ENCODE peak calls at places on chromosome 12, in nine cellular contexts. N is fibroblast of villous mesenchyme; D is IMR-90; P is neural progenitor cell; O is esophagus muscularis mucosa; H is endodermal cell; Z is lower lobe of right lung; F is brain microvascular endothelial cell; E is CD8-positive, alpha-beta T cell. A is an unnamed sample.

GRCh38 chr12:107435072-107435471 is 250.5 kb upstream of the PWP1 start:
- DNase-seq in N (no peak), D (peak; percentile 18), P (peak; percentile 18), O (no peak), H (no peak), Z (no peak), F (no peak), E (no peak), A (no peak)

GRCh38 chr12:128690641-128691040 is 133.1 kb downstream of the SLC15A4 start:
- DNase-seq in N (no peak), D (no peak), P (no peak), O (no peak), H (no peak), Z (no peak), F (no peak), E (no peak), A (no peak)

GRCh38 chr12:105025890-105026289 is 39.8 kb downstream of the NOPCHAP1 start:
- DNase-seq in N (peak; percentile 25), D (peak; percentile 79), P (no peak), O (no peak), H (no peak), Z (no peak), F (peak; percentile 27), E (no peak), A (peak; percentile 45)

GRCh38 chr12:108302471-108303311 is 36.4 kb downstream of the CMKLR1 start:
- DNase-seq in N (peak; percentile 51), D (no peak), P (peak; percentile 38), O (peak; percentile 93), H (peak; percentile 92), Z (peak; percentile 75), F (no peak), E (no peak), A (no peak)

GRCh38 chr12:63132201-63132600 is 18.8 kb downstream of the AVPR1A start:
- DNase-seq in N (peak; percentile 41), D (no peak), P (no peak), O (no peak), H (no peak), Z (no peak), F (no peak), E (no peak), A (no peak)

GRCh38 chr12:58009355-58009754 is 68.0 kb downstream of the ATP23 start:
- DNase-seq in N (no peak), D (no peak), P (no peak), O (no peak), H (no peak), Z (no peak), F (no peak), E (no peak), A (no peak)

GRCh38 chr12:69840727-69841126 is 15.7 kb downstream of the MYRFL start:
- DNase-seq in N (no peak), D (no peak), P (no peak), O (no peak), H (no peak), Z (no peak), F (no peak), E (no peak), A (no peak)

GRCh38 chr12:41188841-41189394 is 798 bp downstream of the PDZRN4 start:
- DNase-seq in N (no peak), D (no peak), P (no peak), O (no peak), H (peak; percentile 81), Z (no peak), F (no peak), E (no peak), A (no peak)

GRCh38 chr12:30440826-30441602 is 254.7 kb downstream of the IPO8 start:
- DNase-seq in N (peak; percentile 43), D (peak; percentile 27), P (peak; percentile 57), O (peak; percentile 77), H (peak; percentile 84), Z (no peak), F (peak; percentile 51), E (no peak), A (no peak)

GRCh38 chr12:82968644-82969339 is 282.1 kb downstream of the TMTC2 start:
- DNase-seq in N (no peak), D (no peak), P (no peak), O (no peak), H (no peak), Z (no peak), F (no peak), E (no peak), A (no peak)

GRCh38 chr12:97575792-97576191 is 113.2 kb downstream of the RMST start:
- DNase-seq in N (peak; percentile 12), D (no peak), P (no peak), O (no peak), H (no peak), Z (no peak), F (no peak), E (no peak), A (no peak)

GRCh38 chr12:124392991-124393790 is 98.3 kb downstream of the RFLNA start:
- DNase-seq in N (peak; percentile 93), D (peak; percentile 58), P (peak; percentile 55), O (peak; percentile 96), H (peak; percentile 90), Z (peak; percentile 79), F (peak; percentile 35), E (no peak), A (no peak)

GRCh38 chr12:8890313-8891084 is 23.8 kb upstream of the PHC1 start:
- DNase-seq in N (peak; percentile 45), D (peak; percentile 22), P (peak; percentile 71), O (peak; percentile 92), H (peak; percentile 91), Z (peak; percentile 46), F (peak; percentile 31), E (peak; percentile 30), A (no peak)
- H3K4me3 ChIP-seq in N (peak overlapping the region; percentile 53), D (peak overlapping the region; percentile 63), P (peak overlapping the region; percentile 46), O (peak overlapping the region; percentile 57), H (peak overlapping the region; percentile 66), Z (peak overlapping the region; percentile 51), F (peak overlapping the region; percentile 51), E (peak overlapping the region; percentile 44), A (peak overlapping the region; percentile 51)

GRCh38 chr12:45232771-45233372 is 17.0 kb downstream of the ANO6 start:
- DNase-seq in N (peak; percentile 96), D (peak; percentile 98), P (no peak), O (no peak), H (peak; percentile 75), Z (no peak), F (peak; percentile 98), E (no peak), A (peak; percentile 92)
- H3K4me3 ChIP-seq in N (no peak overlapping the region), D (no peak overlapping the region), P (no peak overlapping the region), O (no peak overlapping the region), H (no peak overlapping the region), Z (no peak overlapping the region), F (no peak overlapping the region), E (no peak overlapping the region), A (no peak overlapping the region)

DNA sequence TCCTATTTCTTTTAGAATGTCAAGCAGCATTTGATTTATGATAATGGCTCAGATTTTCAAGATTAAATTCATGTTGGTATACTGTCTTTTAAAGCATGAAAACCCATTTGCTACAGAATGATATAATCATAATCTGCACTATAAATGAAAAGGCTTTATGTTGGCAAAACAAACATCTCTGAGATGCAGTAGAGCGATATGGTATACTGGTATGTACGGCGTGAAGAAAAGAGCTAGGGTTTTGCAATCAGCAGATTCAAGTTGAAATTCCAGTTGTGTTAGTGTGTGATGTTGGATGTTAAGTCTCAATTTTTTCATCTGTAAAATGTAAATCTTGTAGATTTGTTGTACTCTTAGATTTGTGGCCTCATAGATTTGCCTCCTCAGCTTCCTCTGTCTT is 53.2 kb upstream of the DYRK2 start:
- DNase-seq in N (no peak), D (no peak), P (no peak), O (no peak), H (no peak), Z (no peak), F (no peak), E (no peak), A (no peak)
- H3K4me3 ChIP-seq in N (no peak overlapping the region), D (no peak overlapping the region), P (no peak overlapping the region), O (no peak overlapping the region), H (no peak overlapping the region), Z (no peak overlapping the region), F (no peak overlapping the region), E (no peak overlapping the region), A (no peak overlapping the region)

DNA sequence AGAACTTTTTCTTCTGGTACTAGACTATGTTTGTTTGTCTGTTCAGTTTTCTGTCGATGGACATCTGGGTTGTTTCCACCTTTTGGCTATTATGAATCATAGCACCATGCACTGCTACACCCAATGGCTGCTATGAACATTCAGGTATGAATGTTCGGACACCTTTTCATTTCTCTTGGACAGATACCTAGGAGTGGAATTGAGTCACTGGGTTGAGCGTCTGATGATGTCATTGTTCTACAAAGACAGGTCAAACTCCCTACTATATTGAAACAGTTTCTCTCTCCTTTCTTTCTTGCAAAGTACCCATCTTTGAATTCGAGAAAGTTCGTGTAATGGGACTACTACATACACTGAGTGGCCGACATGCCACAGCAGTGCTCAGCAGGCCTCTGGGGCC is 44.7 kb downstream of the KCTD10 start:
- DNase-seq in N (no peak), D (no peak), P (no peak), O (no peak), H (no peak), Z (no peak), F (no peak), E (no peak), A (no peak)
- H3K4me3 ChIP-seq in N (no peak overlapping the region), D (no peak overlapping the region), P (no peak overlapping the region), O (no peak overlapping the region), H (no peak overlapping the region), Z (no peak overlapping the region), F (no peak overlapping the region), E (no peak overlapping the region), A (no peak overlapping the region)

GRCh38 chr12:47884501-47884900 is 20.3 kb downstream of the VDR start:
- DNase-seq in N (no peak), D (no peak), P (no peak), O (no peak), H (no peak), Z (no peak), F (no peak), E (no peak), A (no peak)
- H3K4me3 ChIP-seq in N (no peak overlapping the region), D (no peak overlapping the region), P (no peak overlapping the region), O (no peak overlapping the region), H (no peak overlapping the region), Z (no peak overlapping the region), F (no peak overlapping the region), E (no peak overlapping the region), A (no peak overlapping the region)

DNA sequence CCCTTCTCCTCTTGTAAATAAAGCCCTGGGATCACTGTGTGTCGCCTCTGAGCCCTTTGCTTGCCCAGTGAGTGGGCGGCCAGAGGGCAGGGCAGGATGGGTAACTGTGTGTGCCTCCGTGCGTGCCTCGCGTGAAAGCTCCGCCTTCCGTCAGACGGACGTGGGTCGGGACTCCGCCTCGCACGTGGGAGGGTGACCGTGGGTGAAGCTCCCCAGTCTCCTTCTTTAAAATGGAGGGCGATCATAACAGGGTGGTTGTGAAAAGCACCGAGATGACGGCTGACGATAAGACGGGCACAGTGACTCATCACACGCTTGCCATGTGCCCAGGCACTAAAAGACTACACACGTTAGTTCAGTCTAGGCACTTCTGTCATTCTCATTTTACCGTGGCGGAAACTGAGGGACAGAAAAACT is 9.2 kb downstream of the PHB2 start:
- DNase-seq in N (peak; percentile 78), D (no peak), P (no peak), O (no peak), H (peak; percentile 73), Z (peak; percentile 91), F (no peak), E (peak; percentile 79), A (no peak)
- H3K4me3 ChIP-seq in N (peak overlapping the region; percentile 39), D (no peak overlapping the region), P (peak overlapping the region; percentile 18), O (peak overlapping the region; percentile 30), H (no peak overlapping the region), Z (peak overlapping the region; percentile 55), F (peak overlapping the region; percentile 45), E (peak overlapping the region; percentile 0), A (peak overlapping the region; percentile 21)

A was measured in skeletal muscle cell.